ENCODE peak calls at places on chromosomes 11 and 22, in nine cellular contexts. X is SK-N-DZ; D is glutamatergic neuron; W is stimulated activated CD8-positive, alpha-beta memory T cell treated with anti-CD3 and anti-CD28 coated beads, Interleukin-12 subunit alpha, Interleukin-12 subunit beta, amount 100 ng/mL, for 4 hours; Y is upper lobe of left lung; A is SJSA1; U is hippocampal formation; P is NCI-H187; N is stimulated activated CD4-positive, alpha-beta T cell treated with anti-CD3 and anti-CD28 coated beads, Interleukin-15, amount 100 ng/mL, for 1 hour. C is an unnamed sample.

GRCh38 chr11:120564573-120565301 is 53.2 kb downstream of the GRIK4 start:
- DNase-seq in Y (no peak), A (no peak), D (peak; percentile 82), X (peak; percentile 6), U (peak; percentile 63), N (no peak), W (no peak), P (no peak), C (peak; percentile 21)

GRCh38 chr11:61814242-61814957 is 2.4 kb downstream of the FADS1 start:
- DNase-seq in P (no peak), Y (peak; percentile 42), D (peak; percentile 35), W (no peak), U (peak; percentile 45), X (peak; percentile 71), N (no peak), A (no peak), C (no peak)

GRCh38 chr11:31687256-31687655 is 123.9 kb downstream of the PAX6 start:
- DNase-seq in U (no peak), D (no peak), Y (no peak), P (no peak), A (no peak), W (no peak), N (no peak), X (no peak), C (no peak)

GRCh38 chr11:63944987-63945386 is 6.2 kb downstream of the NAA40 start:
- DNase-seq in A (no peak), N (no peak), W (no peak), P (no peak), X (no peak), D (no peak), U (no peak), Y (no peak), C (no peak)

GRCh38 chr22:44024288-44024908 is at the start of gene PARVB:
- DNase-seq in N (no peak), P (no peak), Y (no peak), W (peak; percentile 13), A (no peak), U (no peak), X (no peak), D (peak; percentile 33), C (no peak)

GRCh38 chr11:59755701-59756495 is 722 bp downstream of the STX3 start:
- DNase-seq in D (peak; percentile 61), A (peak; percentile 87), Y (peak; percentile 89), W (peak; percentile 36), P (no peak), X (peak; percentile 7), N (no peak), U (peak; percentile 37), C (peak; percentile 78)

GRCh38 chr11:87057749-87058148 is 20.0 kb downstream of the TMEM135 start:
- DNase-seq in U (no peak), Y (no peak), N (no peak), P (no peak), W (no peak), A (no peak), D (no peak), X (no peak), C (no peak)

GRCh38 chr11:46625406-46625805 is 8.1 kb downstream of the ATG13 start:
- DNase-seq in N (no peak), W (no peak), U (no peak), X (no peak), A (no peak), D (no peak), P (no peak), Y (no peak), C (no peak)

GRCh38 chr11:6353367-6353987 is 33.2 kb upstream of the CAVIN3 start:
- DNase-seq in D (peak; percentile 57), Y (peak; percentile 74), N (peak; percentile 19), U (peak; percentile 0), P (peak; percentile 27), W (peak; percentile 21), X (peak; percentile 78), A (no peak), C (peak; percentile 24)

GRCh38 chr22:46754826-46755225 is 7.6 kb upstream of the TBC1D22A start:
- DNase-seq in U (no peak), D (no peak), A (no peak), P (no peak), X (no peak), Y (no peak), N (no peak), W (no peak), C (no peak)

GRCh38 chr22:48974443-48975251 is 853.0 kb downstream of the BRD1 start:
- DNase-seq in N (no peak), P (no peak), X (no peak), A (no peak), U (no peak), D (no peak), W (no peak), Y (no peak), C (no peak)

GRCh38 chr11:10591741-10592140 is 23.3 kb upstream of the LYVE1 start:
- DNase-seq in U (no peak), W (no peak), N (no peak), Y (no peak), A (no peak), D (no peak), P (no peak), X (no peak), C (no peak)

GRCh38 chr11:113331436-113331835 is 17.1 kb downstream of the TTC12 start:
- DNase-seq in U (no peak), X (peak; percentile 29), N (no peak), A (no peak), W (no peak), Y (no peak), P (no peak), D (no peak), C (no peak)